ENCODE peak calls at places on chromosome 4, in five cellular contexts. H, X, T, C and Z are unnamed samples.

GRCh38 chr4:30722092-30722915 is 2.1 kb downstream of the PCDH7 start:
- DNase-seq in H (no peak), X (no peak), T (no peak), C (no peak), Z (no peak)

GRCh38 chr4:108272046-108272445 is 103.3 kb upstream of the LEF1 start:
- DNase-seq in H (no peak), X (no peak), T (no peak), C (peak), Z (peak)

GRCh38 chr4:24521544-24521943 is 62.8 kb downstream of the DHX15 start:
- DNase-seq in H (no peak), X (no peak), T (no peak), C (peak), Z (no peak)

GRCh38 chr4:89929425-89930272 is 35.0 kb downstream of the MMRN1 start:
- DNase-seq in H (no peak), X (no peak), T (no peak), C (peak), Z (no peak)

GRCh38 chr4:61389640-61390039 is 189.5 kb downstream of the ADGRL3 start:
- DNase-seq in H (no peak), X (no peak), T (no peak), C (no peak), Z (no peak)

GRCh38 chr4:89737888-89738287 is 99.1 kb downstream of the SNCA start:
- DNase-seq in H (no peak), X (no peak), T (no peak), C (peak), Z (peak)

GRCh38 chr4:7187691-7188090 is 4.6 kb upstream of the SORCS2 start:
- DNase-seq in H (no peak), X (no peak), T (no peak), C (no peak), Z (no peak)

GRCh38 chr4:76235407-76235806 is 16.1 kb upstream of the FAM47E start:
- DNase-seq in H (no peak), X (no peak), T (no peak), C (no peak), Z (no peak)

GRCh38 chr4:39660045-39660444 is 21.4 kb upstream of the SMIM14 start:
- DNase-seq in H (no peak), X (no peak), T (no peak), C (peak), Z (no peak)

GRCh38 chr4:114277690-114278089 is 298.2 kb upstream of the ARSJ start:
- DNase-seq in H (no peak), X (no peak), T (no peak), C (peak), Z (no peak)

GRCh38 chr4:169286562-169287301 is 16.0 kb upstream of the SH3RF1 start:
- DNase-seq in H (no peak), X (no peak), T (no peak), C (no peak), Z (no peak)

GRCh38 chr4:25552580-25553271 is 102.9 kb upstream of the SLC34A2 start:
- DNase-seq in H (peak), X (peak), T (no peak), C (no peak), Z (no peak)

GRCh38 chr4:118026806-118027205 is 7.5 kb upstream of the NDST3 start:
- DNase-seq in H (no peak), X (no peak), T (no peak), C (no peak), Z (no peak)

GRCh38 chr4:119243868-119244267 is 31.4 kb downstream of the USP53 start:
- DNase-seq in H (no peak), X (no peak), T (no peak), C (no peak), Z (no peak)

GRCh38 chr4:3823496-3824341 is 57.5 kb downstream of the ADRA2C start:
- DNase-seq in H (no peak), X (no peak), T (no peak), C (no peak), Z (no peak)

GRCh38 chr4:175450446-175450845 is 361.6 kb downstream of the GPM6A start:
- DNase-seq in H (no peak), X (no peak), T (no peak), C (no peak), Z (no peak)

GRCh38 chr4:127632420-127633403 is at the start of gene INTU:
- DNase-seq in H (peak), X (peak), T (peak), C (peak), Z (peak)

GRCh38 chr4:76738081-76738931 is 159.6 kb downstream of the SOWAHB start:
- DNase-seq in H (no peak), X (no peak), T (peak), C (no peak), Z (no peak)

GRCh38 chr4:164935363-164935762 is 42.1 kb downstream of the TRIM61 start:
- DNase-seq in H (no peak), X (no peak), T (no peak), C (no peak), Z (no peak)

GRCh38 chr4:9919047-9919446 is 102.2 kb downstream of the SLC2A9 start:
- DNase-seq in H (no peak), X (no peak), T (no peak), C (no peak), Z (no peak)

GRCh38 chr4:41939016-41939623 is 3.9 kb downstream of the TMEM33 start:
- DNase-seq in H (no peak), X (no peak), T (no peak), C (peak), Z (peak)

GRCh38 chr4:118941149-118941548 is 52.5 kb downstream of the SYNPO2 start:
- DNase-seq in H (no peak), X (peak), T (no peak), C (no peak), Z (no peak)

GRCh38 chr4:76214269-76214628 is 625 bp upstream of the SCARB2 start:
- DNase-seq in H (peak), X (peak), T (no peak), C (no peak), Z (no peak)

GRCh38 chr4:97370581-97370980 is 772.7 kb downstream of the STPG2 start:
- DNase-seq in H (no peak), X (no peak), T (no peak), C (no peak), Z (no peak)

GRCh38 chr4:104591505-104591904 is 96.8 kb upstream of the CXXC4 start:
- DNase-seq in H (no peak), X (peak), T (no peak), C (no peak), Z (no peak)

GRCh38 chr4:163895369-163896005 is 401.0 kb downstream of the TMA16 start:
- DNase-seq in H (no peak), X (no peak), T (no peak), C (no peak), Z (no peak)

GRCh38 chr4:72505314-72505744 is 63.7 kb downstream of the ADAMTS3 start:
- DNase-seq in H (no peak), X (no peak), T (peak), C (peak), Z (no peak)

GRCh38 chr4:8739820-8740665 is 131.6 kb downstream of the HMX1 start:
- DNase-seq in H (no peak), X (no peak), T (no peak), C (no peak), Z (no peak)

GRCh38 chr4:101706535-101707057 is 83.9 kb upstream of the BANK1 start:
- DNase-seq in H (no peak), X (no peak), T (no peak), C (no peak), Z (no peak)

GRCh38 chr4:40662962-40663604 is 33.4 kb upstream of the RBM47 start:
- DNase-seq in H (no peak), X (no peak), T (peak), C (peak), Z (peak)

GRCh38 chr4:62210521-62210920 is 1010.4 kb downstream of the ADGRL3 start:
- DNase-seq in H (no peak), X (no peak), T (no peak), C (no peak), Z (no peak)

DNA sequence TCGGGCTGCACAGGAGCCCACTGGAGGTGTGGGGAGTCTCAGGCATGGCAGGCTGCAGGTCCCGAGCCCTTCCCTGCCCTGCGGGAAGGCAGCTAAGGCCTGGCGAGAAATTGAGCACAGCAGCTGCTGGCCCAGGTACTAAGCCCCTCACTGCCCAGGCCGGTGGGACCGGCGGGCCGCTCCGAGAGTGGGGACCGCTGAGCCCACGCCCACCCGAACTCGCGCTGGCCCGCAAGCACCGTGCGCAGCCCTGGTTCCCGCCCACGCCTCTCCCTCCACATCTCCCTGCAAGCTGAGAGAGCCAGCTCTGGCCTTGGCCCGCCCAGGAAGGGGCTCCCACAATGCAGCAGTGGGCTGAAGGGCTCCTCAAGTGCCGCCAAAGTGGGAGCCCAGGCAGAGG is 82.0 kb upstream of the NEIL3 start:
- DNase-seq in H (no peak), X (no peak), T (no peak), C (no peak), Z (no peak)
- H3K27ac ChIP-seq in H (no peak), X (no peak), T (no peak), C (no peak), Z (no peak)

GRCh38 chr4:54254116-54254914 is 25.2 kb downstream of the PDGFRA start:
- DNase-seq in H (no peak), X (no peak), T (no peak), C (no peak), Z (no peak)
- H3K27ac ChIP-seq in H (no peak), X (no peak), T (peak), C (no peak), Z (no peak)

GRCh38 chr4:140254656-140255299 is 100.8 kb upstream of the MAML3 start:
- DNase-seq in H (no peak), X (no peak), T (no peak), C (no peak), Z (no peak)
- H3K27ac ChIP-seq in H (no peak), X (peak), T (no peak), C (no peak), Z (no peak)

DNA sequence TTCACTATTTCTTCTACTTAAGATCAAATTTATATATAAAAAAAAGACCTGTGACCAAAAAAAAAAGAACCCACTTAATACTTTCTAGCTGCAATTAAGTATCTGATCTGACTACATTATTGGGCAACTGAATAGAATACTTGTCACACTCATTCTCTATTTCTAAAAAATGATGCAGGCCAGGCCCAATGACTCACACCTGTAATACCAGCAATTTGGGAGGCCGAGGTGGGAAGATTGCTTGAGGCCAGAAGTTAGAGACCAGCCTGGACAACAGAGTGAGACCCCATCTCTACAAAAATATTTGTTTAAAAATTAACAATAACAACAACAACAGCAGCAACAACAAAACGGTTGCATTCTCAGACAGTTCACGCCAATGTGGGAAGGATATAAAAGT is 108.8 kb upstream of the BMP2K start:
- DNase-seq in H (no peak), X (no peak), T (no peak), C (no peak), Z (no peak)
- H3K27ac ChIP-seq in H (no peak), X (no peak), T (no peak), C (no peak), Z (no peak)

GRCh38 chr4:53783208-53783859 is 192.0 kb upstream of the LNX1 start:
- DNase-seq in H (no peak), X (no peak), T (no peak), C (no peak), Z (no peak)

GRCh38 chr4:53779025-53779424 is 187.7 kb upstream of the LNX1 start:
- DNase-seq in H (no peak), X (no peak), T (no peak), C (no peak), Z (no peak)

GRCh38 chr4:53782468-53782865 is 191.2 kb upstream of the LNX1 start:
- DNase-seq in H (no peak), X (no peak), T (no peak), C (no peak), Z (no peak)

GRCh38 chr4:53781614-53782467 is 190.6 kb upstream of the LNX1 start:
- DNase-seq in H (no peak), X (no peak), T (peak), C (no peak), Z (peak)

GRCh38 chr4:53780736-53781400 is 189.6 kb upstream of the LNX1 start:
- DNase-seq in H (no peak), X (no peak), T (no peak), C (no peak), Z (no peak)
- H3K27ac ChIP-seq in H (peak), X (peak), T (no peak), C (no peak), Z (no peak)

GRCh38 chr4:100288167-100288566 is 97.9 kb upstream of the DDIT4L start:
- DNase-seq in H (no peak), X (no peak), T (no peak), C (peak), Z (no peak)

GRCh38 chr4:100288811-100289529 is 98.7 kb upstream of the DDIT4L start:
- DNase-seq in H (no peak), X (no peak), T (no peak), C (peak), Z (no peak)

GRCh38 chr4:100290585-100290984 is 100.3 kb upstream of the DDIT4L start:
- DNase-seq in H (no peak), X (no peak), T (peak), C (peak), Z (no peak)

GRCh38 chr4:100289530-100289888 is 99.2 kb upstream of the DDIT4L start:
- DNase-seq in H (no peak), X (no peak), T (no peak), C (peak), Z (no peak)

GRCh38 chr4:100289980-100290379 is 99.7 kb upstream of the DDIT4L start:
- DNase-seq in H (no peak), X (no peak), T (no peak), C (peak), Z (no peak)
- H3K27ac ChIP-seq in H (no peak), X (no peak), T (no peak), C (no peak), Z (peak)

DNA sequence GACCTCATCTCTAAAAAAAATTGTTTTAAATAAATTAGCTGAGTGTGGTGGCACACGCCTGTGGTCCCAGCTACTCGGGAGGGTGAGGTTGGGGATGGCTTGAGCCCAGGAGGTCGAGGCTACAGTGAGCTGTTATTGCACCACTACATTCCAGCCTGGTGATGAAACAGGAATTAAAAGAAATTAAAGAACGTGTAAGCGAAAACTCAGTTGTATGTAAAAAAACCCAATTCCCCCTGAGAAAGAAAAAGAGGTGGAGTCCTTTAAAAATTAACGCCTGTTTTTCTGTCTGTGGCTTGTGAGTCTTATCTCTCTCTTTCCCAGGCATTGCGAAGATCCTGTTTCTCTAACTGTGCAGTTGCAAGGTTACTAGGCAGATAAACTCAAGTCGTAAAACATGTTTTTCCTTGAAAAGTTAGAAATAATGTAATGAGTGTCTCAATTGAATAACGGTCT is 22.1 kb downstream of the EPGN start:
- DNase-seq in H (no peak), X (no peak), T (no peak), C (no peak), Z (no peak)
- H3K27ac ChIP-seq in H (no peak), X (no peak), T (no peak), C (no peak), Z (no peak)

GRCh38 chr4:47513493-47513892 is 28.4 kb downstream of the ATP10D start:
- DNase-seq in H (no peak), X (no peak), T (no peak), C (no peak), Z (no peak)

GRCh38 chr4:47510036-47510435 is 25.0 kb downstream of the ATP10D start:
- DNase-seq in H (no peak), X (no peak), T (no peak), C (no peak), Z (no peak)

GRCh38 chr4:47505666-47506065 is 20.6 kb downstream of the ATP10D start:
- DNase-seq in H (no peak), X (no peak), T (no peak), C (no peak), Z (no peak)

GRCh38 chr4:47510506-47511143 is 25.6 kb downstream of the ATP10D start:
- DNase-seq in H (no peak), X (no peak), T (no peak), C (no peak), Z (no peak)
- H3K27ac ChIP-seq in H (no peak), X (peak), T (no peak), C (no peak), Z (no peak)